ENCODE peak calls at places on chromosomes 11 and 22, in four cellular contexts. H is A549, C is neural progenitor cell, O is colonic mucosa. X is an unnamed sample.

GRCh38 chr22:45246060-45246985 is 5.6 kb upstream of the KIAA0930 start:
- DNase-seq in H (peak), C (no peak), O (peak), X (peak)

GRCh38 chr11:72813740-72814138 is 472 bp upstream of the ATG16L2 start:
- DNase-seq in H (peak), C (peak), O (peak), X (peak)

GRCh38 chr11:91981995-91982394 is 242.6 kb upstream of the FAT3 start:
- DNase-seq in H (peak), C (no peak), O (peak), X (peak)

GRCh38 chr22:20438678-20439492 is 1.3 kb upstream of the SCARF2 start:
- DNase-seq in H (no peak), C (peak), O (no peak), X (no peak)

GRCh38 chr11:61198391-61198790 is 4.9 kb upstream of the PGA3 start:
- DNase-seq in H (no peak), C (no peak), O (no peak), X (no peak)

GRCh38 chr22:47567741-47568140 is 805.3 kb downstream of the TBC1D22A start:
- DNase-seq in H (no peak), C (no peak), O (no peak), X (no peak)

GRCh38 chr11:128865490-128865889 is 1.6 kb downstream of the KCNJ1 start:
- DNase-seq in H (no peak), C (no peak), O (no peak), X (no peak)

GRCh38 chr11:73372371-73372993 is 3.7 kb upstream of the RELT start:
- DNase-seq in H (peak), C (peak), O (no peak), X (no peak)

GRCh38 chr22:30406400-30406799 is 9.6 kb downstream of the SEC14L2 start:
- DNase-seq in H (no peak), C (no peak), O (no peak), X (no peak)

GRCh38 chr11:18314794-18315523 is 7.0 kb downstream of the HPS5 start:
- DNase-seq in H (no peak), C (no peak), O (no peak), X (no peak)
- H3K27ac ChIP-seq in H (no peak), C (no peak), O (no peak), X (no peak)

GRCh38 chr22:22462813-22463567 is 45.6 kb downstream of the ZNF280B start:
- DNase-seq in H (no peak), C (peak), O (no peak), X (no peak)
- TF ChIP-seq CTCF in H (peak), C (peak), O (no peak), X (no peak)

DNA sequence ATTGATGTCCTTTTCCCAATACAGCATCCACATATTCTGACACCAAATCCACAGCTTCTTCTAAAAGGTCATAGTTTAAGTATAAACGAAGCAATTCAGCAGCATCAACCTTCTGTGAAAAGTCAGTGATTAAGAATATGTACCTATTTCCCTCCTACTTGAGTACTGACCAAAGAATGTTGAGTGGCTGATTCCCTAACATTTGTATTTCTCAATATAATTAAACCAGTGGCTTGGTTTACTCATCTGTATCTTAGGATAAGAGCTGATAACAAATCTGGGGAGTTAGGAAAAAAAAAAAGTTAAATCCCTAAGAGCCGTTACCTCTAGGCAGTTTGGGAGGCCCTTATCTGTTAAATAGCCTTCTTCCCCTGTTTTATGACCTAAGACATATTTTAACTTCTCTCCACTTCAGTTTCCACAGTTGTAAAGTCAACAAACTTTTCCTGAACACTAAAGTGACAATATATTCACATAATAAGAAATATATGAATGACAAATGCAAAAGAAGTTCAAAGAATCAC is 16.0 kb upstream of the FNBP4 start:
- DNase-seq in H (no peak), C (no peak), O (no peak), X (no peak)
- H3K27ac ChIP-seq in H (no peak), C (no peak), O (no peak), X (no peak)

GRCh38 chr11:132992838-132993680 is 539.2 kb downstream of the OPCML start:
- DNase-seq in H (no peak), C (peak), O (no peak), X (no peak)
- TF ChIP-seq CTCF in H (no peak), C (peak), O (no peak), X (no peak)

DNA sequence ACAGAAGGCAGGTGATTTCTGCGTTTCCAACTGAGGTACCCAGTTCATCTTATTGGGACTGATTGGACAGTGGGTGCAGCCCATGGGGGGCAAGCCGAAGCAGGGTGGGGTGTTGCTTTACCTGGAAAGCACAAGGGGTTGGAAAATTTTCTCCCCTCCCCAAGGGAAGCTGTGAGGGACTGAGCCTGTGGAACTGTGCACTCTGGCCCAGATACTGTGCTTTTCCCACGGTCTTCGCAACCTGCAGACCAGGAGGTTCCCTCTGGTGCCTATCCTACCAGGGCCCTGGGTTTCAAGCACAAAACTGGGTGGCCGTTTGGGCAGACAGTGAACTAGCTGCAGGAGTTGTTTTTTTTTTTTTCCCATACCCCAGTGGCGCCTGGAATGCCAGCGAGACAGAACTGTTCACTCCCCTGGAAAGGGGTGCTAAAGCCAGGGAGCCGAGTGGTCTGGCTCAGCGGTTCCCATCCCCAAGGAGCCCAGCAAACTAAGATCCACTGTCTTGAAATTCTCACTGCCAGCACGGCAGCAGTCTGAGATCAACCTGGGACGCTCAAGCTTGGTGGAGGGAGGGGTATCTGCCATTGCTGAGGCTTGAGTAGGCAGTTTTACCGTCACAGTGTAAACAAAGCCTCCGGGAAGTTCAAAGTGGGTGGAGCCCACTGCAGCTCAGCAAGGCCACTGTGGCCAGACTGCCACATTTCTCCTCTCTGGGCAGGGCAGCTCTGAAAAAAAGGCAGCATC is 97.2 kb downstream of the JRKL start:
- DNase-seq in H (no peak), C (peak), O (peak), X (no peak)
- H3K27ac ChIP-seq in H (peak), C (no peak), O (no peak), X (no peak)

DNA sequence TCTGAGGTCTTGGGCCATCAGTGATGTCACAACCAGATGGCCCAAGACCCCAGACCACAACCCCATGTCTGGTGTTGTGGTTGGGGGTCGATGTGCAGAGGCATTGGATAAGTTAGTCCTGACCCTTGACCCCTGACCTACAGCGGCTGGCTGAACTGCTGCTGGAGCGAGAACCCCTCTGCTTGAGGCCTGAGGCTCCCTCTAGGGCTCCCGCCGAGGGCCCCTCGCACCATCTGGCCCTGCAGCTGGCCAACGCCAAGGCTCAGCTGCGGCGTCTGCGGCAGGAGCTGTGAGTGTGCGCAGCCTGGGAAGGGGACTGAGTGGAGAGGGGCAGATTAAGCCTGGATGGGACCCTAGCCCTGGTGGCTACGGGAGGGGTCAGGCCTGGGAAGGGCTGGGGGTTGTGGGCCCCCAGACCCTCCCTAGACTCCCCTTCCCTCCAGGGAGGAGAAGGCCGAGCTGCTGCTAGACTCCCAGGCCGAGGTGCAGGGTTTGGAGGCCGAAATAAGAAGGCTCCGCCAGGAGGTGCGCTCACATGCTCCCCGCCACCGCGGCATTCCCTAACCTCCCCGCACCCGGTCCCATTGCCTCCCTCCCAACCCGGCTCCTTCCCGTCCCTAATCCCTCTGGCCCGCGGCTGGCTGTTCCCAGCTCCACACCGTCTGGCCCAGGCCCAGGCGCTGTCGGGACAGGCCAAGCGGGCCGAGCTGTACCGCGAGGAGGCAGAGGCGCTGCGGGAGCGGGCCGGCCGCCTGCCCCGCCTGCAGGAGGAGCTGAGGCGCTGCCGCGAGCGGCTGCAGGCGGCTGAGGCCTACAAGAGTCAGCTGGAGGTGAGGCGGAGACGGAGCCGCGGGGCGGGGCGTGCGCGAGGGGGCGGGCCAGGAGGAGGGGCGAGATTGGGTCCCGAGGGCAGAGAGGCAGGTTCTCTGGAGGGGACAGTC is 2.1 kb downstream of the CCDC88B start:
- DNase-seq in H (peak), C (peak), O (peak), X (peak)
- TF ChIP-seq CTCF in H (peak), C (peak), O (peak), X (peak)

GRCh38 chr22:37979782-37980181 is 4.6 kb downstream of the SOX10 start:
- DNase-seq in H (no peak), C (peak), O (no peak), X (no peak)
- H3K27ac ChIP-seq in H (no peak), C (no peak), O (no peak), X (no peak)

GRCh38 chr22:31995046-31995445 is 48.0 kb upstream of the SLC5A1 start:
- DNase-seq in H (no peak), C (peak), O (no peak), X (no peak)
- TF ChIP-seq CTCF in H (no peak), C (peak), O (no peak), X (no peak)

GRCh38 chr11:2393111-2393868 is 7.3 kb upstream of the TSSC4 start:
- DNase-seq in H (no peak), C (no peak), O (no peak), X (no peak)
- H3K27ac ChIP-seq in H (no peak), C (no peak), O (no peak), X (peak)

X was measured in RWPE1.